ENCODE peak calls at places on chromosomes 3 and 15, in six cellular contexts. Q is left ventricle myocardium inferior, N is stomach, P is AG09319, I is fibroblast of the aortic adventitia, F is glutamatergic neuron. H is an unnamed sample.

GRCh38 chr15:58065445-58066041 is at the start of gene ALDH1A2:
- DNase-seq in P (no peak), F (peak), N (no peak), Q (peak), I (no peak), H (peak)

GRCh38 chr3:37836589-37836988 is 25.1 kb upstream of the CTDSPL start:
- DNase-seq in I (no peak), P (no peak), Q (no peak), N (no peak), F (no peak), H (no peak)

GRCh38 chr3:42688016-42688415 is 2.7 kb downstream of the KLHL40 start:
- DNase-seq in F (no peak), I (no peak), Q (peak), P (no peak), N (no peak), H (no peak)

GRCh38 chr3:17091895-17092294 is 207.1 kb downstream of the PLCL2 start:
- DNase-seq in P (no peak), F (no peak), N (no peak), I (peak), Q (no peak), H (no peak)

GRCh38 chr3:126313580-126314304 is 43.5 kb downstream of the KLF15 start:
- DNase-seq in F (no peak), Q (no peak), P (no peak), N (no peak), I (no peak), H (peak)

GRCh38 chr15:87762110-87762509 is 494.4 kb downstream of the NTRK3 start:
- DNase-seq in P (no peak), Q (no peak), I (no peak), N (no peak), F (no peak), H (no peak)

GRCh38 chr15:74835312-74835823 is 7.6 kb downstream of the ULK3 start:
- DNase-seq in I (peak), N (peak), P (no peak), Q (peak), F (peak), H (no peak)

GRCh38 chr15:72116680-72117447 is 1.1 kb downstream of the MYO9A start:
- DNase-seq in P (no peak), I (peak), F (no peak), Q (peak), N (no peak), H (no peak)

GRCh38 chr3:33071181-33071580 is 25.8 kb downstream of the GLB1 start:
- DNase-seq in Q (no peak), I (no peak), F (no peak), P (no peak), N (no peak), H (no peak)

GRCh38 chr3:118628704-118629341 is 405.8 kb downstream of the IGSF11 start:
- DNase-seq in I (peak), P (peak), N (peak), F (peak), Q (peak), H (peak)

GRCh38 chr3:197820550-197821335 is 29.7 kb downstream of the LRCH3 start:
- DNase-seq in I (no peak), F (no peak), P (no peak), N (no peak), Q (no peak), H (no peak)

GRCh38 chr15:52735231-52736089 is 54.7 kb downstream of the ONECUT1 start:
- DNase-seq in N (peak), P (peak), F (peak), I (peak), Q (no peak), H (peak)

GRCh38 chr15:79128556-79128955 is 38.0 kb upstream of the RASGRF1 start:
- DNase-seq in N (no peak), F (no peak), I (no peak), Q (no peak), P (no peak), H (no peak)

GRCh38 chr15:32029862-32030781 is at the start of gene CHRNA7:
- DNase-seq in F (peak), Q (peak), I (no peak), N (peak), P (no peak), H (peak)

GRCh38 chr3:181711325-181712135 is at the start of gene SOX2:
- DNase-seq in P (no peak), I (peak), N (peak), Q (peak), F (peak), H (peak)

GRCh38 chr3:110026421-110026820 is 689.1 kb upstream of the DPPA4 start:
- DNase-seq in Q (no peak), F (no peak), N (no peak), I (peak), P (no peak), H (no peak)

GRCh38 chr15:40803688-40804087 is 3.2 kb upstream of the ZFYVE19 start:
- DNase-seq in P (no peak), Q (no peak), I (no peak), N (no peak), F (no peak), H (no peak)

GRCh38 chr15:52415628-52416027 is 113.1 kb downstream of the MYO5A start:
- DNase-seq in Q (no peak), N (no peak), F (no peak), P (no peak), I (no peak), H (no peak)

GRCh38 chr3:71102111-71103039 is 481.2 kb downstream of the FOXP1 start:
- DNase-seq in I (peak), F (no peak), P (peak), N (no peak), Q (no peak), H (no peak)

GRCh38 chr15:35308802-35309201 is 223.7 kb upstream of the NANOGP8 start:
- DNase-seq in I (peak), Q (peak), P (peak), F (no peak), N (no peak), H (no peak)

GRCh38 chr3:73432723-73433032 is 192.1 kb downstream of the PDZRN3 start:
- DNase-seq in Q (no peak), N (no peak), I (no peak), F (no peak), P (no peak), H (no peak)

DNA sequence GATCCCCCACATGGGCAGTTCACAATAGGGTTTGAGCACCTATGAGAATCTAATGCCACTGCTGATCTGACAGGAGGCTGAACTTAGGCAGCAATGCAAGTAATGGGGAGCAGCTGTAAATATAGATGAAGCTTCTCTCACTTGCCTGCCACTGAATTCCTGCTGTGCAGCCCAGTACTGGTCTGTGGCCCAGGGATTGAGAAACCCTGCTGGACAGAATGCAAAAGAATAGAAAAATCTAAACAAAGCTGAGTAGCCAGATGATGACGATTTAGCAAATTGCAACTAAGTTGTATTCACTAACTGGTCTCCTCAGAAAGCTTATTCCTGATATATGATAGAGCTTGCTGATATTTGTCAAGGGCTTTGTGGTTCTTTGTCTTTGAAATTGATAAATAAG is 34.3 kb upstream of the APH1B start:
- DNase-seq in Q (no peak), P (peak), N (no peak), I (peak), F (no peak), H (no peak)
- TF ChIP-seq CTCF in Q (no peak), P (peak), N (no peak), I (peak), F (no peak), H (no peak)

GRCh38 chr3:152260026-152260425 is 8.7 kb upstream of the MBNL1 start:
- DNase-seq in P (no peak), I (peak), F (no peak), Q (no peak), N (no peak), H (no peak)
- TF ChIP-seq CTCF in P (no peak), I (no peak), F (no peak), Q (no peak), N (no peak), H (no peak)

DNA sequence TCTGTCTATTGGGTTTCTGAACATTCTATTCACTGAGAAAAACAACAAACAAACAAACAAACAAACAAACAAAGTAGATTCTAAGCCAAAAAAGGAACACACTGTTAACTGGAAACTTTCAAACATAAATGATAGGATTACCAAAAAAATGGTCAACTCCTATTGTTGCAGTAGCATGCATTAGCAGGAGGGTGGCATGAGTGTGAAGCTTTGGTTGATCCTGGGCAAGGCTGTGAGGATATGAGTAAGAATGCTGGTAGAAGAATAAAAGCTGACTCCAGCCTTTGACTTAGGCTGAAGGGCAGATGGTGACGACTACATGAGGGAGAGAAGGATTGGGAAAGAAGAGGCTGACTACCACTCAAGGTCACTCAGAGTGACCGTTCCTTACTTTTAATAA is 810.3 kb downstream of the VGLL3 start:
- DNase-seq in Q (no peak), P (no peak), F (no peak), N (no peak), I (no peak), H (no peak)
- TF ChIP-seq CTCF in Q (no peak), P (no peak), F (no peak), N (no peak), I (no peak), H (peak)

GRCh38 chr3:100776736-100777135 is 67.4 kb downstream of the TFG start:
- DNase-seq in P (no peak), I (no peak), F (no peak), N (no peak), Q (no peak), H (no peak)
- TF ChIP-seq CTCF in P (no peak), I (no peak), F (no peak), N (no peak), Q (no peak), H (no peak)

GRCh38 chr3:39637807-39638206 is 170.3 kb downstream of the MOBP start:
- DNase-seq in N (no peak), P (no peak), I (peak), Q (no peak), F (no peak), H (no peak)
- TF ChIP-seq CTCF in N (no peak), P (no peak), I (peak), Q (no peak), F (no peak), H (no peak)

GRCh38 chr3:167030059-167030458 is 350.0 kb downstream of the ZBBX start:
- DNase-seq in P (no peak), F (no peak), Q (no peak), I (no peak), N (no peak), H (no peak)
- TF ChIP-seq CTCF in P (no peak), F (no peak), Q (no peak), I (no peak), N (no peak), H (no peak)